ENCODE peak calls at places on chromosomes 7 and 10, in four cellular contexts. J is PC-3, D is neuronal stem cell, E is cardiac muscle cell. B is an unnamed sample.

GRCh38 chr10:102812213-102812876 is 24.9 kb downstream of the CYP17A1 start:
- DNase-seq in D (no peak), J (no peak), E (peak; percentile 32), B (no peak)

GRCh38 chr10:131891196-131891928 is 9.4 kb upstream of the PPP2R2D start:
- DNase-seq in J (no peak), D (peak; percentile 33), E (no peak), B (no peak)

GRCh38 chr7:155808551-155809331 is 3.5 kb downstream of the SHH start:
- DNase-seq in D (no peak), J (peak; percentile 14), E (no peak), B (peak; percentile 35)

GRCh38 chr7:15764986-15765385 is 78.5 kb upstream of the MEOX2 start:
- DNase-seq in E (no peak), J (no peak), D (no peak), B (no peak)

GRCh38 chr10:87875929-87876571 is 12.6 kb downstream of the PTEN start:
- DNase-seq in D (no peak), J (no peak), E (no peak), B (no peak)

GRCh38 chr10:18683427-18683826 is 24.2 kb downstream of the ARL5B start:
- DNase-seq in J (peak; percentile 63), D (no peak), E (peak; percentile 39), B (no peak)

GRCh38 chr7:143882611-143883078 is 19.3 kb downstream of the TCAF1 start:
- DNase-seq in E (peak; percentile 76), D (peak; percentile 75), J (no peak), B (peak; percentile 88)

GRCh38 chr7:150937848-150938561 is 40.1 kb downstream of the KCNH2 start:
- DNase-seq in J (peak; percentile 80), D (no peak), E (peak; percentile 64), B (peak; percentile 14)

GRCh38 chr10:102117391-102118159 is 2.6 kb downstream of the LDB1 start:
- DNase-seq in D (peak; percentile 59), J (no peak), E (peak; percentile 89), B (peak; percentile 91)

GRCh38 chr10:47364366-47364765 is 16.2 kb downstream of the RBP3 start:
- DNase-seq in E (no peak), D (no peak), J (no peak), B (no peak)

GRCh38 chr10:15453462-15453861 is 82.4 kb upstream of the FAM171A1 start:
- DNase-seq in J (no peak), E (no peak), D (no peak), B (no peak)

GRCh38 chr10:77582710-77583115 is 54.9 kb downstream of the KCNMA1 start:
- DNase-seq in D (no peak), J (peak; percentile 100), E (peak; percentile 47), B (no peak)

GRCh38 chr10:132065491-132066105 is at the start of gene JAKMIP3:
- DNase-seq in J (peak; percentile 87), E (peak; percentile 92), D (peak; percentile 27), B (peak; percentile 76)

GRCh38 chr10:118568327-118568848 is 27.1 kb downstream of the PRLHR start:
- DNase-seq in E (peak; percentile 75), J (peak; percentile 73), D (peak; percentile 71), B (peak; percentile 42)

GRCh38 chr7:82388138-82388537 is 55.4 kb downstream of the CACNA2D1 start:
- DNase-seq in E (no peak), D (no peak), J (no peak), B (no peak)

GRCh38 chr10:79111427-79111826 is 42.7 kb downstream of the ZMIZ1 start:
- DNase-seq in E (no peak), J (peak; percentile 91), D (no peak), B (no peak)

GRCh38 chr10:72248477-72249151 is 25.1 kb upstream of the DDIT4 start:
- DNase-seq in E (peak; percentile 84), D (no peak), J (no peak), B (peak; percentile 90)

GRCh38 chr10:18312385-18313145 is 172.3 kb downstream of the CACNB2 start:
- DNase-seq in E (peak; percentile 48), D (no peak), J (peak; percentile 30), B (no peak)

GRCh38 chr7:111933614-111934013 is 272.6 kb downstream of the DOCK4 start:
- DNase-seq in J (no peak), E (no peak), D (no peak), B (no peak)

GRCh38 chr7:128352138-128352537 is 8.4 kb upstream of the RBM28 start:
- DNase-seq in E (peak; percentile 73), D (peak; percentile 35), J (no peak), B (peak; percentile 59)

GRCh38 chr7:29807179-29807841 is 1.0 kb downstream of the WIPF3 start:
- DNase-seq in E (peak; percentile 4), D (peak; percentile 35), J (peak; percentile 42), B (peak; percentile 44)

GRCh38 chr7:120360918-120361317 is 87.9 kb downstream of the KCND2 start:
- DNase-seq in E (no peak), D (no peak), J (no peak), B (no peak)

GRCh38 chr7:151754142-151754590 is 122.7 kb downstream of the PRKAG2 start:
- DNase-seq in J (peak; percentile 96), E (peak; percentile 99), D (peak; percentile 93), B (peak; percentile 86)

GRCh38 chr7:115274-115911 is 77.0 kb upstream of the FAM20C start:
- DNase-seq in D (no peak), J (no peak), E (peak; percentile 91), B (no peak)

GRCh38 chr10:92052088-92052487 is 128.5 kb downstream of the BTAF1 start:
- DNase-seq in E (no peak), J (no peak), D (no peak), B (no peak)

GRCh38 chr10:122348512-122348911 is 26.0 kb upstream of the PLEKHA1 start:
- DNase-seq in E (no peak), J (peak; percentile 48), D (peak; percentile 60), B (peak; percentile 57)

GRCh38 chr10:97278491-97278989 is 13.9 kb downstream of the ARHGAP19 start:
- DNase-seq in E (peak; percentile 92), D (no peak), J (peak; percentile 68), B (no peak)

GRCh38 chr10:97119058-97119832 is 66.5 kb downstream of the SLIT1 start:
- DNase-seq in E (no peak), D (no peak), J (no peak), B (no peak)

GRCh38 chr10:100896876-100897461 is 15.8 kb upstream of the SLF2 start:
- DNase-seq in D (no peak), J (no peak), E (no peak), B (no peak)

GRCh38 chr7:71613316-71613715 is 481.4 kb downstream of the GALNT17 start:
- DNase-seq in J (no peak), E (no peak), D (peak; percentile 64), B (no peak)

GRCh38 chr10:73357821-73358220 is 843 bp downstream of the CFAP70 start:
- DNase-seq in J (no peak), D (no peak), E (no peak), B (no peak)

GRCh38 chr7:94710256-94710655 is 54.3 kb upstream of the SGCE start:
- DNase-seq in E (no peak), D (no peak), J (peak; percentile 7), B (no peak)

GRCh38 chr10:50653758-50654157 is 30.0 kb upstream of the SGMS1 start:
- DNase-seq in E (peak; percentile 23), D (no peak), J (no peak), B (no peak)

GRCh38 chr10:132192991-132193670 is 6.4 kb downstream of the DPYSL4 start:
- DNase-seq in J (no peak), D (no peak), E (no peak), B (no peak)

GRCh38 chr10:17599089-17599488 is 18.1 kb downstream of the HACD1 start:
- DNase-seq in J (peak; percentile 25), E (peak; percentile 73), D (peak; percentile 4), B (no peak)

GRCh38 chr10:124177180-124177518 is 83.8 kb upstream of the CHST15 start:
- DNase-seq in J (no peak), E (no peak), D (no peak), B (no peak)

GRCh38 chr7:135111379-135111778 is 36.5 kb upstream of the TMEM140 start:
- DNase-seq in E (peak; percentile 49), D (no peak), J (no peak), B (no peak)

DNA sequence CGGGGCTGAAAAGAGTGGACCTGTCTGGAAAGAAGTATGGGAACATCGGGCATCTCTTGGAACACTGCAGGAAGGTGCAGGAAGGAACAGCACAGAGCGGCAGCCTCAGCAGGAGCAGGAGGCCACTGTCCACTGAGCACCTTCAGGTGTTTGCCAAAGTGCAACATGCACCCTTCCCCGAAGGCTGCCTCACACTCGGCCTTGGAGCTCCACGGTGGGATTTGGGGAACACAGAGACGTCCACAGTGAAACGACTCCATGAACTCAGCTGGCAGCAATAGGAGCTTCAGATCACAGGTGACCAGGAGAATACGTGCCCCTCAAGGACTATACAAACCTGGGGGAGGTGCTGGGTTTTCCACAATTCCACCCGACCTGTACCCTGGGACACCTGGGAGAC is 140.3 kb upstream of the RET start:
- DNase-seq in D (no peak), J (no peak), E (no peak), B (no peak)
- H3K4me1 ChIP-seq in D (peaks cover 8% of the 10 kb centered on the region), J (no peaks in the 10 kb centered on the region), E (no peaks in the 10 kb centered on the region), B (peaks cover 12% of the 10 kb centered on the region)

DNA sequence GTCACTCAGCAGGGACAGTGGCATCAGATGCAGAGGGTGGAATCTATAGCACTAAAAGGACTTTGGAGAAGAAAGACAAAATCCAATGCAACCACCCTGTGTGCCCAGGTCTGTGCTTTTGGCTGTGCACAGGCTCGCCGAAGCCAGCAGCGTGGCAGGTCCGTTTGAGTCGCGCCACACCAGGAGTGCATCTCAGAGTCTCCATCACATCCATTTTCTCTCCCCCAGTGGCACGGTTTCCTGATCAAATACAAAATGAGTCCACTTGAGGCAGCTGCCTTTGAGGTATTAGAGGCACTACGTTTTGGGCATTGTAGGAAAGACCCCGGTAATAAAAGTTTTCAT is 23.4 kb upstream of the PROSER2 start:
- DNase-seq in E (no peak), J (no peak), D (no peak), B (no peak)
- H3K4me1 ChIP-seq in E (no peaks in the 10 kb centered on the region), J (peaks cover 2% of the 10 kb centered on the region), D (peaks cover 6% of the 10 kb centered on the region), B (no peaks in the 10 kb centered on the region)

GRCh38 chr7:100887186-100887954 is 2.1 kb downstream of the UFSP1 start:
- DNase-seq in E (no peak), D (no peak), J (no peak), B (no peak)

GRCh38 chr7:100888529-100888987 is 957 bp downstream of the UFSP1 start:
- DNase-seq in J (no peak), E (no peak), D (no peak), B (no peak)

GRCh38 chr7:100888988-100889760 is at the start of gene UFSP1:
- DNase-seq in E (no peak), D (no peak), J (no peak), B (no peak)

GRCh38 chr7:100886936-100887185 is 2.7 kb downstream of the UFSP1 start:
- DNase-seq in J (no peak), E (no peak), D (no peak), B (no peak)

GRCh38 chr7:100887955-100888481 is 1.5 kb downstream of the UFSP1 start:
- DNase-seq in E (no peak), J (no peak), D (no peak), B (no peak)
- H3K4me1 ChIP-seq in E (peaks cover 22% of the 10 kb centered on the region), J (peaks cover 37% of the 10 kb centered on the region), D (peaks cover 19% of the 10 kb centered on the region), B (peaks cover 21% of the 10 kb centered on the region)

GRCh38 chr10:70424320-70424719 is 17.2 kb downstream of the NODAL start:
- DNase-seq in D (no peak), J (no peak), E (no peak), B (no peak)

GRCh38 chr10:70430489-70431445 is 10.7 kb downstream of the NODAL start:
- DNase-seq in E (peak; percentile 93), D (no peak), J (no peak), B (peak; percentile 15)

GRCh38 chr10:70426835-70427234 is 14.6 kb downstream of the NODAL start:
- DNase-seq in J (no peak), D (no peak), E (no peak), B (no peak)

GRCh38 chr10:70425096-70425495 is 16.4 kb downstream of the NODAL start:
- DNase-seq in D (no peak), J (no peak), E (no peak), B (no peak)
- H3K4me1 ChIP-seq in D (peaks cover 1% of the 10 kb centered on the region), J (no peaks in the 10 kb centered on the region), E (peaks cover 19% of the 10 kb centered on the region), B (peaks cover 2% of the 10 kb centered on the region)

B was measured in thyroid gland.